ENCODE peak calls at places on chromosome 10, in six cellular contexts. K is AG04450; C is PC-3; E is CD8-positive, alpha-beta T cell; Y is left lung; U is right atrium auricular region. O is an unnamed sample. For H3K27me3, the result is how much of the 10 kb centered on the place peaks cover.

GRCh38 chr10:116590590-116591444 is at the start of gene PNLIPRP1:
- DNase-seq in K (no peak), C (no peak), E (no peak), Y (no peak), U (no peak), O (no peak)

GRCh38 chr10:14554843-14555205 is 219.9 kb downstream of the FAM107B start:
- DNase-seq in K (no peak), C (peak), E (no peak), Y (no peak), U (no peak), O (no peak)

GRCh38 chr10:123759496-123760070 is 93.4 kb downstream of the GPR26 start:
- DNase-seq in K (no peak), C (no peak), E (no peak), Y (no peak), U (no peak), O (no peak)

GRCh38 chr10:70912556-70912955 is 24.2 kb upstream of the PCBD1 start:
- DNase-seq in K (no peak), C (no peak), E (no peak), Y (no peak), U (no peak), O (peak)

GRCh38 chr10:95475827-95476481 is 85.2 kb downstream of the SORBS1 start:
- DNase-seq in K (no peak), C (peak), E (no peak), Y (no peak), U (no peak), O (peak)

GRCh38 chr10:100670828-100671479 is 74.4 kb upstream of the PAX2 start:
- DNase-seq in K (no peak), C (peak), E (peak), Y (no peak), U (no peak), O (peak)

GRCh38 chr10:124903119-124903518 is 38.8 kb upstream of the ZRANB1 start:
- DNase-seq in K (no peak), C (no peak), E (no peak), Y (no peak), U (no peak), O (no peak)

GRCh38 chr10:29041512-29042150 is 247.2 kb upstream of the LYZL1 start:
- DNase-seq in K (no peak), C (no peak), E (no peak), Y (no peak), U (no peak), O (no peak)

GRCh38 chr10:70358446-70358845 is 24.0 kb downstream of the LRRC20 start:
- DNase-seq in K (no peak), C (no peak), E (no peak), Y (no peak), U (no peak), O (no peak)

GRCh38 chr10:98307916-98308315 is 39.9 kb upstream of the LOXL4 start:
- DNase-seq in K (no peak), C (no peak), E (no peak), Y (no peak), U (no peak), O (no peak)

GRCh38 chr10:116798859-116799258 is 50.4 kb upstream of the ENO4 start:
- DNase-seq in K (no peak), C (no peak), E (no peak), Y (no peak), U (no peak), O (no peak)

GRCh38 chr10:56012146-56012545 is 348.9 kb downstream of the ZWINT start:
- DNase-seq in K (no peak), C (no peak), E (no peak), Y (no peak), U (no peak), O (no peak)

GRCh38 chr10:2097937-2098336 is 360.6 kb upstream of the ADARB2 start:
- DNase-seq in K (no peak), C (no peak), E (no peak), Y (no peak), U (no peak), O (no peak)

GRCh38 chr10:113310317-113310716 is 242.5 kb upstream of the HABP2 start:
- DNase-seq in K (no peak), C (no peak), E (no peak), Y (no peak), U (no peak), O (no peak)

GRCh38 chr10:3472705-3473078 is 300.1 kb upstream of the PITRM1 start:
- DNase-seq in K (no peak), C (peak), E (no peak), Y (no peak), U (no peak), O (no peak)

GRCh38 chr10:125064681-125065492 is 95.5 kb downstream of the CTBP2 start:
- DNase-seq in K (no peak), C (peak), E (no peak), Y (no peak), U (no peak), O (peak)

GRCh38 chr10:93941603-93942002 is 47.8 kb downstream of the SLC35G1 start:
- DNase-seq in K (no peak), C (no peak), E (no peak), Y (no peak), U (no peak), O (no peak)

GRCh38 chr10:23918839-23919238 is 290.1 kb upstream of the KIAA1217 start:
- DNase-seq in K (no peak), C (no peak), E (no peak), Y (no peak), U (no peak), O (no peak)

GRCh38 chr10:111391146-111391545 is 314.3 kb downstream of the ADRA2A start:
- DNase-seq in K (no peak), C (no peak), E (no peak), Y (no peak), U (no peak), O (no peak)

GRCh38 chr10:17428616-17429097 is 25.7 kb downstream of the ST8SIA6 start:
- DNase-seq in K (no peak), C (no peak), E (peak), Y (no peak), U (no peak), O (no peak)

GRCh38 chr10:1086787-1087186 is 30.6 kb downstream of the WDR37 start:
- DNase-seq in K (no peak), C (no peak), E (no peak), Y (no peak), U (peak), O (no peak)

GRCh38 chr10:84683980-84684740 is 355.8 kb downstream of the CCSER2 start:
- DNase-seq in K (no peak), C (no peak), E (no peak), Y (no peak), U (no peak), O (no peak)

GRCh38 chr10:13100349-13101294 is 659 bp downstream of the OPTN start:
- DNase-seq in K (no peak), C (peak), E (peak), Y (peak), U (no peak), O (no peak)

GRCh38 chr10:49592726-49593563 is 17.2 kb upstream of the SLC18A3 start:
- DNase-seq in K (peak), C (peak), E (peak), Y (peak), U (peak), O (no peak)

GRCh38 chr10:64086083-64086772 is 565.0 kb downstream of the REEP3 start:
- DNase-seq in K (no peak), C (no peak), E (no peak), Y (no peak), U (no peak), O (no peak)

GRCh38 chr10:32795598-32796183 is 162.3 kb downstream of the ITGB1 start:
- DNase-seq in K (no peak), C (peak), E (no peak), Y (no peak), U (no peak), O (no peak)

GRCh38 chr10:91034494-91035157 is 113.7 kb upstream of the ANKRD1 start:
- DNase-seq in K (no peak), C (peak), E (no peak), Y (peak), U (peak), O (peak)

GRCh38 chr10:3784510-3785250 is at the start of gene KLF6:
- DNase-seq in K (no peak), C (no peak), E (peak), Y (peak), U (no peak), O (peak)

GRCh38 chr10:101321073-101321472 is 32.9 kb upstream of the BTRC start:
- DNase-seq in K (no peak), C (no peak), E (no peak), Y (no peak), U (no peak), O (no peak)

GRCh38 chr10:101257121-101257890 is 28.0 kb upstream of the LBX1 start:
- DNase-seq in K (no peak), C (no peak), E (no peak), Y (no peak), U (no peak), O (no peak)

GRCh38 chr10:19663344-19663743 is 152.9 kb upstream of the PLXDC2 start:
- DNase-seq in K (no peak), C (no peak), E (no peak), Y (no peak), U (no peak), O (no peak)

GRCh38 chr10:85600744-85601081 is 765.9 kb downstream of the GRID1 start:
- DNase-seq in K (no peak), C (no peak), E (no peak), Y (no peak), U (no peak), O (no peak)

GRCh38 chr10:104104418-104104817 is 17.6 kb upstream of the SFR1 start:
- DNase-seq in K (no peak), C (no peak), E (no peak), Y (no peak), U (no peak), O (no peak)

GRCh38 chr10:12949248-12949647 is 52.3 kb downstream of the CCDC3 start:
- DNase-seq in K (no peak), C (no peak), E (no peak), Y (no peak), U (no peak), O (no peak)

GRCh38 chr10:26112532-26112931 is 104.0 kb upstream of the GAD2 start:
- DNase-seq in K (no peak), C (no peak), E (no peak), Y (no peak), U (no peak), O (no peak)

GRCh38 chr10:14574291-14574690 is 200.4 kb downstream of the FAM107B start:
- DNase-seq in K (no peak), C (no peak), E (no peak), Y (no peak), U (no peak), O (no peak)

GRCh38 chr10:17801507-17801906 is 7.6 kb upstream of the MRC1 start:
- DNase-seq in K (no peak), C (no peak), E (no peak), Y (no peak), U (no peak), O (no peak)

GRCh38 chr10:35448687-35449662 is 112.7 kb downstream of the CCNY start:
- DNase-seq in K (no peak), C (no peak), E (no peak), Y (peak), U (no peak), O (no peak)

GRCh38 chr10:63470928-63471327 is 5.2 kb upstream of the JMJD1C start:
- DNase-seq in K (no peak), C (no peak), E (no peak), Y (no peak), U (no peak), O (no peak)

GRCh38 chr10:8026349-8027259 is 27.9 kb upstream of the GATA3 start:
- DNase-seq in K (no peak), C (peak), E (no peak), Y (no peak), U (no peak), O (no peak)
- H3K4me3 ChIP-seq in K (peak), C (peak), E (peak), Y (no peak), U (no peak), O (no peak)

GRCh38 chr10:114808982-114809381 is 12.6 kb upstream of the FHIP2A start:
- DNase-seq in K (no peak), C (no peak), E (no peak), Y (no peak), U (no peak), O (no peak)
- H3K27me3 ChIP-seq in K (under half), C (under half), E (under half), Y (under half), U (under half), O (under half)

GRCh38 chr10:122464158-122464510 is 2.8 kb downstream of the HTRA1 start:
- DNase-seq in K (no peak), C (no peak), E (no peak), Y (no peak), U (no peak), O (no peak)

GRCh38 chr10:122466866-122467470 is 5.6 kb downstream of the HTRA1 start:
- DNase-seq in K (no peak), C (no peak), E (no peak), Y (no peak), U (no peak), O (no peak)

GRCh38 chr10:122464575-122464974 is 3.2 kb downstream of the HTRA1 start:
- DNase-seq in K (no peak), C (no peak), E (no peak), Y (no peak), U (no peak), O (no peak)

GRCh38 chr10:122463466-122464157 is 2.3 kb downstream of the HTRA1 start:
- DNase-seq in K (no peak), C (no peak), E (no peak), Y (no peak), U (no peak), O (no peak)

DNA sequence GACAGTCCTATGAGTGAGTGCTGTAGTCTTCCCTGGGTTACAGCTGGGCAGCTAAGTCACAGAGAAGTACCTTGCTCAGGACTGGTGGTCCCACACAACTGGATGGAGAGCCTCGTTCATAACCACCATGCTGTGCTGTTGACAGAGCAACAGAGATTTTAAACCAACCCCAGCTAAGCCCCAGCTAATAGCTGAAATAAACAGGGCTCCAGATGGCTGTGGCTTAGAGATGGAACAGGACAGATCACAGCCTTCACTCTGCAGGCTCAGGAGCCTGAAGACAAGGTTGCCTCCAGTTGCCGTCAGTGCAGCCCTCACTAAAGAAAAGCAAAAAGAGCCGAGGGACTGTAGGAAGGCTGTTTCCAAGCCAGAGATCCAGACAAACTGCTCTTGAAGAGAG is 4.0 kb downstream of the HTRA1 start:
- DNase-seq in K (no peak), C (no peak), E (no peak), Y (no peak), U (no peak), O (no peak)
- H3K4me3 ChIP-seq in K (no peak), C (no peak), E (no peak), Y (no peak), U (no peak), O (no peak)

GRCh38 chr10:87500646-87501048 is 4.0 kb upstream of the MINPP1 start:
- DNase-seq in K (no peak), C (no peak), E (no peak), Y (no peak), U (no peak), O (no peak)
- H3K27me3 ChIP-seq in K (under half), C (under half), E (under half), Y (under half), U (under half), O (under half)

GRCh38 chr10:9297580-9297979 is 1243.1 kb downstream of the GATA3 start:
- DNase-seq in K (no peak), C (no peak), E (no peak), Y (no peak), U (no peak), O (no peak)

GRCh38 chr10:9296206-9296605 is 1241.7 kb downstream of the GATA3 start:
- DNase-seq in K (no peak), C (no peak), E (no peak), Y (no peak), U (no peak), O (no peak)

GRCh38 chr10:9289811-9290210 is 1235.3 kb downstream of the GATA3 start:
- DNase-seq in K (no peak), C (no peak), E (no peak), Y (no peak), U (no peak), O (no peak)

GRCh38 chr10:9294132-9294663 is 1239.7 kb downstream of the GATA3 start:
- DNase-seq in K (no peak), C (no peak), E (no peak), Y (no peak), U (no peak), O (no peak)

DNA sequence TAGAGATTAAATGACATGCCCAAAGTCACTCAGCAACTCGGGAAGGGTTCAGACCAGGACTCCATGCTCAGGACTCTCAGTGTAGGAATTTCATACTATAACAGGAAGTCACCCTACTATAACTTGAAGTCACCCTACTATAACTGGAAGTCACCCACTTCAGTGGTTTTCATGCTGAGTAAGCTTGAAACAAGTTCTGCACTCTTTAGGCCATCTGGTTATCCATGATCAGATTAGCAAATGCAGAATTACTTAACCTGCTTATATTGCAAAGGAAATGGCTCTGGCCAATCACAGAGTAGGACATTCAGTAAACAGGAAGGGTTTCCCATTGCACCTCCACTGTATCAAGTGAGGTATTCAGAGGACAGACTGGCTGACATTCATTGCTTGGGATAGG is 1240.4 kb downstream of the GATA3 start:
- DNase-seq in K (no peak), C (no peak), E (no peak), Y (no peak), U (no peak), O (no peak)
- H3K4me3 ChIP-seq in K (no peak), C (no peak), E (no peak), Y (no peak), U (no peak), O (no peak)

DNA sequence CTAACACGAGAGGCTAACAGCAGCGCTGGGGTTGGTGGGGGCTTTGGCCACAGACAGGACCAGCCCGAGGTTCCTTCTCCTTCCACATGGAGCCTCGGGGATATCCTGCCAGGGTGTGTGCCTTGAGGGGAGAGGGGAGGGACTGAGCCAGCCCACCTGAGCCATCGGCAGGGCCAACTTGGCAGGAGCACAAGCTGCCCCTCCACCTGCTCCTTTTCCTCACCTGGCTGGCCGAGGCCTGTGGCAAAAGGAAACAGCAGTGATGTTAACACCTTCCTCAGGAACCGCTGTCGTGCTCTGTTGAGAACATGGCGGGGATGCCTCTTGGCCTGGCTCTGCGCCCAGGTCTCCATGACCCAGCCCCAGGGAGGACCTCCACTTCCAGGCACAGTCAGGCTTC is 255.1 kb upstream of the PPP2R2D start:
- DNase-seq in K (no peak), C (no peak), E (no peak), Y (no peak), U (no peak), O (no peak)
- H3K27me3 ChIP-seq in K (under half), C (under half), E (under half), Y (under half), U (under half), O (under half)

GRCh38 chr10:129843131-129843541 is 120.9 kb downstream of the EBF3 start:
- DNase-seq in K (no peak), C (no peak), E (no peak), Y (no peak), U (no peak), O (no peak)
- H3K4me3 ChIP-seq in K (no peak), C (no peak), E (no peak), Y (no peak), U (no peak), O (no peak)

GRCh38 chr10:99530108-99531025 is 2.4 kb upstream of the NKX2-3 start:
- DNase-seq in K (no peak), C (no peak), E (no peak), Y (no peak), U (no peak), O (no peak)
- H3K27me3 ChIP-seq in K (half or more), C (half or more), E (under half), Y (half or more), U (half or more), O (half or more)

GRCh38 chr10:31020128-31020527 is 11.5 kb downstream of the ZNF438 start:
- DNase-seq in K (no peak), C (no peak), E (no peak), Y (no peak), U (no peak), O (no peak)
- H3K4me3 ChIP-seq in K (no peak), C (no peak), E (no peak), Y (no peak), U (no peak), O (no peak)